ENCODE peak calls at places on chromosome 15, in seven cellular contexts. E is hepatic stellate cell; C is HTR-8/SVneo; T is brain microvascular endothelial cell; K is stimulated activated effector memory CD8-positive, alpha-beta T cell treated with anti-CD3 and anti-CD28 coated beads, Interleukin-12 subunit alpha, Interleukin-12 subunit beta, amount 100 ng/mL, for 72 hours; M is GM20000; B is posterior cingulate gyrus. G is an unnamed sample.

GRCh38 chr15:40379853-40380252 is 2.7 kb upstream of the KNSTRN start:
- DNase-seq in T (peak; percentile 95), B (no peak), E (peak; percentile 94), C (peak; percentile 68), K (no peak), M (no peak), G (no peak)

GRCh38 chr15:69855601-69856000 is 242.1 kb downstream of the TLE3 start:
- DNase-seq in B (no peak), T (peak; percentile 28), M (no peak), K (no peak), E (no peak), C (peak; percentile 26), G (peak; percentile 40)

GRCh38 chr15:67590191-67590590 is 47.7 kb downstream of the MAP2K5 start:
- DNase-seq in M (no peak), K (no peak), E (no peak), T (no peak), B (no peak), C (no peak), G (peak; percentile 19)

GRCh38 chr15:71414778-71415177 is 299.5 kb downstream of the THSD4 start:
- DNase-seq in B (no peak), E (no peak), T (no peak), K (no peak), M (no peak), C (no peak), G (no peak)

GRCh38 chr15:63407612-63408011 is 26.0 kb upstream of the CA12 start:
- DNase-seq in M (no peak), B (no peak), T (no peak), K (no peak), E (no peak), C (no peak), G (no peak)

GRCh38 chr15:69539316-69539715 is 86.7 kb downstream of the RPLP1 start:
- DNase-seq in B (no peak), C (no peak), K (no peak), T (no peak), M (no peak), E (no peak), G (no peak)

GRCh38 chr15:50135123-50135541 is 16.1 kb upstream of the ATP8B4 start:
- DNase-seq in T (peak; percentile 30), M (no peak), E (no peak), B (no peak), C (no peak), K (peak; percentile 86), G (no peak)

GRCh38 chr15:98946301-98947255 is 61.0 kb downstream of the PGPEP1L start:
- DNase-seq in K (no peak), B (peak; percentile 40), E (peak; percentile 77), C (no peak), T (peak; percentile 14), M (no peak), G (no peak)

GRCh38 chr15:78317145-78317836 is 17.9 kb upstream of the SKIC8 start:
- DNase-seq in K (no peak), T (no peak), C (no peak), B (no peak), M (no peak), E (peak; percentile 43), G (no peak)

GRCh38 chr15:81914734-81915234 is 131.0 kb downstream of the MEX3B start:
- DNase-seq in M (no peak), B (no peak), C (no peak), K (no peak), E (no peak), T (no peak), G (no peak)

GRCh38 chr15:88604381-88604951 is 16.7 kb upstream of the AEN start:
- DNase-seq in B (peak; percentile 51), T (no peak), E (no peak), K (no peak), M (no peak), C (no peak), G (peak; percentile 52)

GRCh38 chr15:58551764-58552504 is 120.1 kb downstream of the LIPC start:
- DNase-seq in T (peak; percentile 89), M (no peak), B (no peak), K (no peak), C (peak; percentile 36), E (peak; percentile 59), G (no peak)

GRCh38 chr15:75149911-75150709 is 51.6 kb upstream of the C15orf39 start:
- DNase-seq in T (peak; percentile 64), E (peak; percentile 68), K (no peak), B (no peak), M (no peak), C (no peak), G (no peak)

GRCh38 chr15:74798388-74799254 is 14.0 kb upstream of the LMAN1L start:
- DNase-seq in K (peak; percentile 55), B (no peak), M (peak; percentile 82), C (no peak), T (no peak), E (no peak), G (no peak)

GRCh38 chr15:47331796-47332480 is 385.4 kb upstream of the SEMA6D start:
- DNase-seq in B (no peak), T (no peak), E (peak; percentile 17), M (no peak), C (no peak), K (no peak), G (no peak)

GRCh38 chr15:31571676-31572075 is 245.0 kb downstream of the KLF13 start:
- DNase-seq in M (no peak), E (peak; percentile 22), C (no peak), K (no peak), T (no peak), B (no peak), G (no peak)

GRCh38 chr15:42650208-42651066 is 75.0 kb downstream of the STARD9 start:
- DNase-seq in T (peak; percentile 78), K (peak; percentile 73), M (peak; percentile 68), E (peak; percentile 67), C (peak; percentile 69), B (peak; percentile 22), G (peak; percentile 38)

GRCh38 chr15:34582461-34583357 is 742 bp downstream of the GOLGA8B start:
- DNase-seq in K (peak; percentile 70), T (no peak), M (peak; percentile 78), C (peak; percentile 30), E (peak; percentile 57), B (no peak), G (peak; percentile 53)

GRCh38 chr15:26620528-26620927 is 152.3 kb downstream of the GABRB3 start:
- DNase-seq in M (no peak), T (no peak), K (no peak), E (no peak), C (no peak), B (no peak), G (no peak)

GRCh38 chr15:95549168-95549738 is 781.2 kb upstream of the NR2F2 start:
- DNase-seq in M (no peak), K (no peak), T (no peak), B (no peak), C (no peak), E (no peak), G (no peak)